ENCODE peak calls at places on chromosomes 2 and 18, in six cellular contexts. One of them, this sample, is unnamed.

GRCh38 chr2:216436369-216436768 is 24.1 kb downstream of the SMARCAL1 start:
- DNase-seq in activated T-cell treated with anti-CD3 and anti-CD28 coated beads, Interleukin-2, amount 50 U/mL, for 72 hours: no peak
- DNase-seq in endothelial cell: no peak
- DNase-seq in mucosa of gallbladder: no peak
- DNase-seq in fibroblast of mammary gland: no peak
- DNase-seq in activated naive CD8-positive, alpha-beta T cell treated with anti-CD3 and anti-CD28 coated beads, Interleukin-2, amount 10 ng/mL, durations not matched to agents 7 days and 5 days: no peak
- DNase-seq in this sample: no peak

GRCh38 chr2:40412456-40412855 is 39.4 kb downstream of the SLC8A1 start:
- DNase-seq in endothelial cell: no peak
- DNase-seq in fibroblast of mammary gland: peak
- DNase-seq in mucosa of gallbladder: no peak
- DNase-seq in activated naive CD8-positive, alpha-beta T cell treated with anti-CD3 and anti-CD28 coated beads, Interleukin-2, amount 10 ng/mL, durations not matched to agents 7 days and 5 days: no peak
- DNase-seq in activated T-cell treated with anti-CD3 and anti-CD28 coated beads, Interleukin-2, amount 50 U/mL, for 72 hours: no peak
- DNase-seq in this sample: no peak

GRCh38 chr2:234164499-234165409 is 114.3 kb downstream of the SPP2 start:
- DNase-seq in fibroblast of mammary gland: no peak
- DNase-seq in activated naive CD8-positive, alpha-beta T cell treated with anti-CD3 and anti-CD28 coated beads, Interleukin-2, amount 10 ng/mL, durations not matched to agents 7 days and 5 days: no peak
- DNase-seq in mucosa of gallbladder: no peak
- DNase-seq in activated T-cell treated with anti-CD3 and anti-CD28 coated beads, Interleukin-2, amount 50 U/mL, for 72 hours: peak
- DNase-seq in endothelial cell: no peak
- DNase-seq in this sample: no peak

GRCh38 chr2:80199504-80199903 is 105.0 kb downstream of the LRRTM1 start:
- DNase-seq in mucosa of gallbladder: no peak
- DNase-seq in activated naive CD8-positive, alpha-beta T cell treated with anti-CD3 and anti-CD28 coated beads, Interleukin-2, amount 10 ng/mL, durations not matched to agents 7 days and 5 days: no peak
- DNase-seq in endothelial cell: no peak
- DNase-seq in activated T-cell treated with anti-CD3 and anti-CD28 coated beads, Interleukin-2, amount 50 U/mL, for 72 hours: no peak
- DNase-seq in fibroblast of mammary gland: no peak
- DNase-seq in this sample: no peak

GRCh38 chr2:39492095-39492590 is 55.1 kb upstream of the MAP4K3 start:
- DNase-seq in activated T-cell treated with anti-CD3 and anti-CD28 coated beads, Interleukin-2, amount 50 U/mL, for 72 hours: peak
- DNase-seq in mucosa of gallbladder: no peak
- DNase-seq in endothelial cell: no peak
- DNase-seq in activated naive CD8-positive, alpha-beta T cell treated with anti-CD3 and anti-CD28 coated beads, Interleukin-2, amount 10 ng/mL, durations not matched to agents 7 days and 5 days: no peak
- DNase-seq in fibroblast of mammary gland: peak
- DNase-seq in this sample: no peak

GRCh38 chr18:12031836-12032235 is 50.5 kb downstream of the IMPA2 start:
- DNase-seq in activated T-cell treated with anti-CD3 and anti-CD28 coated beads, Interleukin-2, amount 50 U/mL, for 72 hours: no peak
- DNase-seq in mucosa of gallbladder: no peak
- DNase-seq in fibroblast of mammary gland: peak
- DNase-seq in endothelial cell: no peak
- DNase-seq in activated naive CD8-positive, alpha-beta T cell treated with anti-CD3 and anti-CD28 coated beads, Interleukin-2, amount 10 ng/mL, durations not matched to agents 7 days and 5 days: no peak
- DNase-seq in this sample: no peak

GRCh38 chr2:200498316-200498715 is 11.6 kb downstream of the KCTD18 start:
- DNase-seq in mucosa of gallbladder: no peak
- DNase-seq in activated T-cell treated with anti-CD3 and anti-CD28 coated beads, Interleukin-2, amount 50 U/mL, for 72 hours: no peak
- DNase-seq in activated naive CD8-positive, alpha-beta T cell treated with anti-CD3 and anti-CD28 coated beads, Interleukin-2, amount 10 ng/mL, durations not matched to agents 7 days and 5 days: no peak
- DNase-seq in endothelial cell: no peak
- DNase-seq in fibroblast of mammary gland: no peak
- DNase-seq in this sample: no peak

GRCh38 chr2:230903251-230904150 is 21.5 kb downstream of the GPR55 start:
- DNase-seq in fibroblast of mammary gland: no peak
- DNase-seq in activated naive CD8-positive, alpha-beta T cell treated with anti-CD3 and anti-CD28 coated beads, Interleukin-2, amount 10 ng/mL, durations not matched to agents 7 days and 5 days: peak
- DNase-seq in endothelial cell: no peak
- DNase-seq in activated T-cell treated with anti-CD3 and anti-CD28 coated beads, Interleukin-2, amount 50 U/mL, for 72 hours: no peak
- DNase-seq in mucosa of gallbladder: no peak
- DNase-seq in this sample: no peak

GRCh38 chr2:177329035-177329434 is 63.5 kb upstream of the AGPS start:
- DNase-seq in mucosa of gallbladder: no peak
- DNase-seq in activated T-cell treated with anti-CD3 and anti-CD28 coated beads, Interleukin-2, amount 50 U/mL, for 72 hours: no peak
- DNase-seq in fibroblast of mammary gland: no peak
- DNase-seq in activated naive CD8-positive, alpha-beta T cell treated with anti-CD3 and anti-CD28 coated beads, Interleukin-2, amount 10 ng/mL, durations not matched to agents 7 days and 5 days: no peak
- DNase-seq in endothelial cell: no peak
- DNase-seq in this sample: no peak

GRCh38 chr2:188369365-188369764 is 77.7 kb downstream of the GULP1 start:
- DNase-seq in mucosa of gallbladder: peak
- DNase-seq in endothelial cell: peak
- DNase-seq in activated naive CD8-positive, alpha-beta T cell treated with anti-CD3 and anti-CD28 coated beads, Interleukin-2, amount 10 ng/mL, durations not matched to agents 7 days and 5 days: no peak
- DNase-seq in fibroblast of mammary gland: peak
- DNase-seq in activated T-cell treated with anti-CD3 and anti-CD28 coated beads, Interleukin-2, amount 50 U/mL, for 72 hours: peak
- DNase-seq in this sample: peak

GRCh38 chr2:190903693-190904450 is 23.3 kb downstream of the GLS start:
- DNase-seq in mucosa of gallbladder: no peak
- DNase-seq in endothelial cell: no peak
- DNase-seq in activated T-cell treated with anti-CD3 and anti-CD28 coated beads, Interleukin-2, amount 50 U/mL, for 72 hours: no peak
- DNase-seq in activated naive CD8-positive, alpha-beta T cell treated with anti-CD3 and anti-CD28 coated beads, Interleukin-2, amount 10 ng/mL, durations not matched to agents 7 days and 5 days: no peak
- DNase-seq in fibroblast of mammary gland: no peak
- DNase-seq in this sample: no peak

GRCh38 chr18:59228361-59228760 is 8.4 kb downstream of the GRP start:
- DNase-seq in activated naive CD8-positive, alpha-beta T cell treated with anti-CD3 and anti-CD28 coated beads, Interleukin-2, amount 10 ng/mL, durations not matched to agents 7 days and 5 days: no peak
- DNase-seq in mucosa of gallbladder: no peak
- DNase-seq in fibroblast of mammary gland: peak
- DNase-seq in activated T-cell treated with anti-CD3 and anti-CD28 coated beads, Interleukin-2, amount 50 U/mL, for 72 hours: no peak
- DNase-seq in endothelial cell: no peak
- DNase-seq in this sample: no peak

GRCh38 chr2:122072666-122073065 is 317.2 kb downstream of the TSN start:
- DNase-seq in endothelial cell: no peak
- DNase-seq in activated T-cell treated with anti-CD3 and anti-CD28 coated beads, Interleukin-2, amount 50 U/mL, for 72 hours: no peak
- DNase-seq in mucosa of gallbladder: no peak
- DNase-seq in fibroblast of mammary gland: peak
- DNase-seq in activated naive CD8-positive, alpha-beta T cell treated with anti-CD3 and anti-CD28 coated beads, Interleukin-2, amount 10 ng/mL, durations not matched to agents 7 days and 5 days: no peak
- DNase-seq in this sample: no peak

GRCh38 chr2:118031566-118031965 is 17.7 kb upstream of the CCDC93 start:
- DNase-seq in activated T-cell treated with anti-CD3 and anti-CD28 coated beads, Interleukin-2, amount 50 U/mL, for 72 hours: no peak
- DNase-seq in endothelial cell: no peak
- DNase-seq in activated naive CD8-positive, alpha-beta T cell treated with anti-CD3 and anti-CD28 coated beads, Interleukin-2, amount 10 ng/mL, durations not matched to agents 7 days and 5 days: no peak
- DNase-seq in fibroblast of mammary gland: no peak
- DNase-seq in mucosa of gallbladder: no peak
- DNase-seq in this sample: no peak